ENCODE peak calls at places on chromosomes 6 and 20, in six cellular contexts. Q is PC-3; P is CD8-positive, alpha-beta memory T cell; S is mesendoderm; Y is uterus; I is Peyer's patch. T is an unnamed sample.
A peak's percentile ranks its signal among the peaks of the same experiment; 100 is the strongest.

GRCh38 chr6:34572585-34572984 is 16.5 kb upstream of the SPDEF start:
- DNase-seq in I (no peak), S (no peak), Q (no peak), P (no peak), Y (no peak), T (no peak)

GRCh38 chr6:121697921-121698320 is 262.5 kb downstream of the GJA1 start:
- DNase-seq in Q (no peak), Y (no peak), P (no peak), S (no peak), I (no peak), T (no peak)

GRCh38 chr6:781350-781961 is 88.5 kb upstream of the EXOC2 start:
- DNase-seq in Y (no peak), I (no peak), S (peak; percentile 43), Q (no peak), P (no peak), T (no peak)

GRCh38 chr6:96186094-96186493 is 170.3 kb downstream of the FUT9 start:
- DNase-seq in Q (no peak), Y (no peak), P (no peak), I (no peak), S (peak; percentile 9), T (no peak)

GRCh38 chr20:23503649-23504048 is 12.7 kb downstream of the CST8 start:
- DNase-seq in Y (no peak), S (no peak), I (no peak), Q (no peak), P (no peak), T (no peak)

GRCh38 chr6:84854801-84855400 is 90.5 kb upstream of the TBX18 start:
- DNase-seq in Q (no peak), P (no peak), S (peak; percentile 7), Y (no peak), I (no peak), T (no peak)

GRCh38 chr20:49043000-49043399 is 3.1 kb upstream of the CSE1L start:
- DNase-seq in S (no peak), Y (no peak), Q (no peak), I (no peak), P (no peak), T (no peak)

GRCh38 chr20:45882469-45883099 is 1.6 kb downstream of the ZSWIM1 start:
- DNase-seq in I (peak; percentile 10), Y (no peak), S (no peak), P (no peak), Q (no peak), T (no peak)

GRCh38 chr6:128204621-128205020 is 303.8 kb upstream of the THEMIS start:
- DNase-seq in I (no peak), S (peak; percentile 69), Y (no peak), Q (no peak), P (no peak), T (no peak)

GRCh38 chr6:47203968-47204611 is 105.6 kb downstream of the TNFRSF21 start:
- DNase-seq in Y (no peak), I (no peak), S (no peak), Q (no peak), P (no peak), T (no peak)

GRCh38 chr20:38109657-38110524 is 55.2 kb downstream of the TGM2 start:
- DNase-seq in P (no peak), I (no peak), Q (peak; percentile 99), S (peak; percentile 69), Y (peak; percentile 82), T (peak; percentile 92)

GRCh38 chr6:100986921-100987320 is 105.8 kb upstream of the ASCC3 start:
- DNase-seq in S (no peak), I (no peak), P (no peak), Y (no peak), Q (no peak), T (no peak)

GRCh38 chr6:16770701-16771569 is 9.7 kb upstream of the ATXN1 start:
- DNase-seq in I (peak; percentile 85), S (peak; percentile 85), P (peak; percentile 83), Q (peak; percentile 76), Y (peak; percentile 72), T (peak; percentile 80)

GRCh38 chr6:150894935-150895686 is 29.6 kb downstream of the MTHFD1L start:
- DNase-seq in Y (no peak), I (no peak), S (no peak), P (no peak), Q (peak; percentile 29), T (no peak)

GRCh38 chr20:24785141-24785924 is 163.7 kb upstream of the CST7 start:
- DNase-seq in I (no peak), P (no peak), Q (peak; percentile 32), Y (no peak), S (no peak), T (no peak)

GRCh38 chr6:156779206-156780116 is 2.3 kb downstream of the ARID1B start:
- DNase-seq in S (peak; percentile 67), Y (peak; percentile 57), Q (no peak), P (peak; percentile 67), I (peak; percentile 76), T (peak; percentile 57)

GRCh38 chr6:143146186-143146831 is 85.6 kb downstream of the AIG1 start:
- DNase-seq in P (no peak), S (no peak), Q (no peak), Y (no peak), I (no peak), T (no peak)

GRCh38 chr20:56458227-56458821 is 10.1 kb upstream of the RTF2 start:
- DNase-seq in P (no peak), S (no peak), Q (no peak), Y (no peak), I (no peak), T (no peak)

DNA sequence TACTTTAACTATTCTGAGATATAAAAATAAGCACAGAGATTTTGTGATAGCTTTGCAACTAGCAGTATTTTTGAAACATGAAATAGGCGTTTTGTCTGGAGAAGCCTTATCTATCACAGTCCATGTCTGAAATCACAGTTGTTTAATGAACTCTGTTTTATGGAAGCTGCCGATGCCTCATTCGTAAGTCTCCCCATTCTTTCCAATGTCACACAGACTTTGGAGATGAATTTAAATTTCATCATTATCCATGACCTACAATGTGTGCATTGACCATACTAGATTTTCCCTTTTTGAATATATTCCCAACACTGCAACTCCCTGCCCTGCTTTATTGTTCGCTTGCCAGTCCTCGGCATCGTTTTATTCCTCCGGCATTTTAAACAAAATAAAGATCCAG is 277.5 kb upstream of the QKI start:
- DNase-seq in S (no peak), I (no peak), P (no peak), Y (no peak), Q (no peak), T (no peak)
- H3K27ac ChIP-seq in S (no peak overlapping the region), I (no peak overlapping the region), P (no peak overlapping the region), Y (no peak overlapping the region), Q (no peak overlapping the region), T (no peak overlapping the region)

GRCh38 chr6:44247338-44248302 is 719 bp downstream of the HSP90AB1 start:
- DNase-seq in P (peak; percentile 95), Y (peak; percentile 66), S (peak; percentile 88), Q (peak; percentile 44), I (peak; percentile 90), T (peak; percentile 86)

GRCh38 chr6:44246663-44247337 is at the start of gene HSP90AB1:
- DNase-seq in Q (peak; percentile 98), Y (peak; percentile 93), S (peak; percentile 99), I (peak; percentile 95), P (peak; percentile 98), T (peak; percentile 97)

GRCh38 chr6:44250067-44250717 is 3.3 kb downstream of the HSP90AB1 start:
- DNase-seq in Q (no peak), S (no peak), I (no peak), Y (no peak), P (no peak), T (no peak)

GRCh38 chr6:44249082-44249748 is 2.3 kb downstream of the HSP90AB1 start:
- DNase-seq in Y (no peak), P (no peak), S (no peak), Q (no peak), I (no peak), T (no peak)

DNA sequence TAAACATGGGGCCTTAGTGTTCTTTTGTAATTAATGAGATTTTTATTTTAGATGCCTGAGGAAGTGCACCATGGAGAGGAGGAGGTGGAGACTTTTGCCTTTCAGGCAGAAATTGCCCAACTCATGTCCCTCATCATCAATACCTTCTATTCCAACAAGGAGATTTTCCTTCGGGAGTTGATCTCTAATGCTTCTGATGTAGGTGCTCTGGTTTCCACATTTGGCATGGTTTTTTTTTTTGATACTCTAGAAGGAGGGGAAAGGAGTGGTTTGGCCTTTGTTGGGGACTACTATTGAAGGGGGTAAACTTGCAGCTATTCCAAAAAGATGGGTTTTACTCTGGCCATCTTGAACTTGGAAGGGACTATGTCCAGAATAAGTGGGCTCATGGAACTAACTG is 1.7 kb downstream of the HSP90AB1 start:
- DNase-seq in P (no peak), S (no peak), Y (no peak), I (no peak), Q (no peak), T (no peak)
- H3K27ac ChIP-seq in P (peak overlapping the region; percentile 98), S (no peak overlapping the region), Y (peak overlapping the region; percentile 99), I (no peak overlapping the region), Q (no peak overlapping the region), T (peak overlapping the region; percentile 90)

DNA sequence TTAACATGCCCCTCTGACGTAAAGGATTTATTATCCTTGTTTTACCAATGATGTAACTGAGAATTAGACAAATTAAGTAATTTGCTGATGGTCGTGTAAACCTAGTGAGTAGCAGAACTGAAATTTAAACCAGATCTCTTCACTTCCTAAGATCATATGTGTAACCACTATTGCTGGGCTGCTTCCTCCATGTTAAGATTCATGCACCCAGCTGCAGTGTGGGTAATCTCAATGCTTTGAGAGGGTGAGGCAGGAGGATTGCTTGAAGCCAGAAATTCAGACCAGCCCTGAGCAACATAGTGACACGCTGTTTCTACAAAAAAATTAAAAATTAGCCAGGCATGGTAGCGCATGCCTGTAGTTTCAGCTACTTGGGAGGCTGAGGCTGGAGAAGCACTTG is 97.9 kb downstream of the L3MBTL3 start:
- DNase-seq in P (no peak), Y (no peak), I (no peak), Q (no peak), S (no peak), T (no peak)
- H3K27ac ChIP-seq in P (no peak overlapping the region), Y (no peak overlapping the region), I (no peak overlapping the region), Q (no peak overlapping the region), S (no peak overlapping the region), T (no peak overlapping the region)

GRCh38 chr6:139721924-139722323 is 347.5 kb upstream of the CITED2 start:
- DNase-seq in P (no peak), Q (no peak), Y (no peak), S (no peak), I (no peak), T (no peak)

DNA sequence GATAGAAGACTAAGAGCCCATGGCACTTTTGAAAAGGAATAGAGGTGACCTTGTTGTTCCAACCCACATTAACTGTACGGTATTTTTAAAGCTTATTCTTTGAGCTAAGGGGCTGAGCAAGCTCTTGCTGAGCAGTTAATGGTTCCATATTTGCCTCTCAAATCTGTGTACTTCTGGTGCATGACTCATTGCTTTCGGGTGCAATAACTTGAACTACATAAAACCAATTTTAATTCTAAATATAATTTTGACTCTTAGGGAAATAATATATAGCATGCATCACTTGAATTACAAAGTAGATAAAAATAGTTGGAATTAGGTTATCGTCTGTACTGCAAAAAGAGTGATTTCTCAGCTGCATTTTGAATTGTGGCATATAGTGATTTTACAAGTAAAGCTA is 348.1 kb upstream of the CITED2 start:
- DNase-seq in I (no peak), Q (no peak), P (no peak), Y (no peak), S (no peak), T (no peak)
- H3K27ac ChIP-seq in I (no peak overlapping the region), Q (no peak overlapping the region), P (no peak overlapping the region), Y (no peak overlapping the region), S (no peak overlapping the region), T (no peak overlapping the region)

GRCh38 chr6:132750455-132751248 is 7.1 kb downstream of the VNN2 start:
- DNase-seq in I (no peak), S (no peak), P (no peak), Q (no peak), Y (no peak), T (no peak)
- H3K27ac ChIP-seq in I (no peak overlapping the region), S (no peak overlapping the region), P (no peak overlapping the region), Q (no peak overlapping the region), Y (no peak overlapping the region), T (no peak overlapping the region)

T was measured in heart left ventricle.